ENCODE peak calls at places on chromosomes 13 and 19, in four cellular contexts. G is Peyer's patch, A is H1, Q is esophagus squamous epithelium. E is an unnamed sample.

GRCh38 chr19:16429759-16430091 is 42.0 kb downstream of the EPS15L1 start:
- DNase-seq in G (no peak), A (no peak), Q (no peak), E (no peak)

GRCh38 chr19:45591004-45591637 is 6.5 kb upstream of the OPA3 start:
- DNase-seq in G (peak), A (peak), Q (no peak), E (peak)

GRCh38 chr19:572891-573825 is 762 bp downstream of the BSG start:
- DNase-seq in G (peak), A (no peak), Q (no peak), E (peak)

GRCh38 chr19:12828494-12828893 is 5.9 kb downstream of the RTBDN start:
- DNase-seq in G (peak), A (peak), Q (no peak), E (peak)

GRCh38 chr19:512548-513365 is 5.5 kb downstream of the TPGS1 start:
- DNase-seq in G (no peak), A (peak), Q (no peak), E (no peak)

GRCh38 chr19:41917676-41918075 is 10.6 kb downstream of the ERFL start:
- DNase-seq in G (no peak), A (no peak), Q (no peak), E (no peak)

GRCh38 chr13:35512271-35512920 is 35.9 kb upstream of the MAB21L1 start:
- DNase-seq in G (no peak), A (no peak), Q (no peak), E (no peak)

GRCh38 chr19:22832031-22832762 is at the start of gene ZNF723:
- DNase-seq in G (no peak), A (no peak), Q (no peak), E (no peak)

GRCh38 chr19:43525836-43526771 is 897 bp downstream of the ETHE1 start:
- DNase-seq in G (peak), A (peak), Q (no peak), E (no peak)

GRCh38 chr19:42325896-42326771 is 699 bp downstream of the MEGF8 start:
- DNase-seq in G (no peak), A (no peak), Q (no peak), E (peak)

GRCh38 chr13:89977203-89977602 is 1370.3 kb upstream of the MIR17HG start:
- DNase-seq in G (no peak), A (no peak), Q (no peak), E (no peak)

GRCh38 chr19:34345934-34346333 is 19.1 kb upstream of the GPI start:
- DNase-seq in G (peak), A (peak), Q (no peak), E (peak)

GRCh38 chr13:95509521-95510315 is 42.8 kb upstream of the CLDN10 start:
- DNase-seq in G (no peak), A (no peak), Q (no peak), E (no peak)

GRCh38 chr13:95704510-95704909 is 27.6 kb downstream of the DNAJC3 start:
- DNase-seq in G (no peak), A (no peak), Q (no peak), E (no peak)

GRCh38 chr13:40315416-40316064 is 350.9 kb downstream of the FOXO1 start:
- DNase-seq in G (peak), A (no peak), Q (no peak), E (no peak)

GRCh38 chr13:41465215-41465907 is 8.0 kb downstream of the RGCC start:
- DNase-seq in G (peak), A (no peak), Q (peak), E (no peak)

GRCh38 chr13:20227730-20228129 is 4.4 kb downstream of the GJB6 start:
- DNase-seq in G (no peak), A (no peak), Q (no peak), E (no peak)

GRCh38 chr13:30051531-30052060 is 201.2 kb upstream of the UBL3 start:
- DNase-seq in G (no peak), A (no peak), Q (no peak), E (no peak)

GRCh38 chr13:102597029-102598015 is 536 bp downstream of the TPP2 start:
- DNase-seq in G (peak), A (no peak), Q (no peak), E (peak)

GRCh38 chr13:73816702-73817101 is 317.5 kb downstream of the KLF12 start:
- DNase-seq in G (no peak), A (no peak), Q (no peak), E (no peak)

GRCh38 chr19:36421749-36422481 is 3.5 kb upstream of the ZFP82 start:
- DNase-seq in G (no peak), A (no peak), Q (no peak), E (no peak)

DNA sequence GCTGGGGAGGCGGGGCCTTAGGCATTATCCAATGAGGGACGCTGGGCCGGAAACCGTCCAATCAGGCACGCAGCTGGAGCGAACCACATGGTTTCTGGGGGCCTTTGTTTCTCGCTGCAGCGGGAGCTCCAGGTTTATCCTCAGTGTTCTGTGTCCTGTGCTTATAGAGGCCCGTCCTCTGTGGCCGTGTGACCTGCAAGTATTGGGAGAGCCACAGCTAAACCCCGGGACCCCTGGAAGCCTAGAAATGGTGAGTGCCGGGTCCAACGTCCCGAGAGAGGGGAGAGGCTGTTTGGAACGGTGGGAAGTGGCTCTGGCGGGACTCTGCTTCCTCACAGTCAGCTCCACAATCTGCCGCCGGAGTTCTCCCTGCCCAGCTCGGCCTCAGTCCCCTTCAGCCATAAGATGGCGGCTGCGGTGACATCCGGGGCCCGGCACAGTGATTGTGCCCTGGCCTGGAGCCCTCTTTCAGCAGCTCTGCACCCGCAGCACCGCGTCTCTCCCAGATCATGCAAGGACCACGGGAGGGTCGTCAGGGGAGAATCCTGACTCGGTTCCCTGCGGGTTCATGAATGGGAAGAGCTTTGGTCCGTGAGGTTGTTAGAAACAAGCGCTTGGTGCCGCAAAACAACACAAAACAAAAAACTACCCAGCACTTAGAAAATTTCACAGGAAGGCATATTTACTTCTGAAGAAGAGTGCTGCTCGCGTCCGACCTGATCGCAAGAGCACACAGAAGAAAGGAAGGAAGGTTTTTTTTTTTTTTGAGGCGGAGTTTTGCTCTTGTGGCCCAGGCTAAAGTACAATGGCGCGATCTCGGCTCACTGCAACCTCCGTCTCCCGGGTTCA is at the start of gene ZNF253:
- DNase-seq in G (peak), A (peak), Q (peak), E (peak)
- TF ChIP-seq POLR2A in G (peak), A (peak), Q (peak), E (peak)

GRCh38 chr19:11201791-11202190 is 4.4 kb upstream of the KANK2 start:
- DNase-seq in G (no peak), A (no peak), Q (no peak), E (no peak)
- H3K27ac ChIP-seq in G (peak), A (no peak), Q (no peak), E (no peak)

GRCh38 chr19:2977001-2977685 is at the start of gene TLE6:
- DNase-seq in G (peak), A (peak), Q (peak), E (peak)
- TF ChIP-seq POLR2A in G (no peak), A (no peak), Q (no peak), E (no peak)

GRCh38 chr13:39269004-39269403 is 230.7 kb downstream of the NHLRC3 start:
- DNase-seq in G (no peak), A (no peak), Q (no peak), E (no peak)

GRCh38 chr13:39266426-39266825 is 228.2 kb downstream of the NHLRC3 start:
- DNase-seq in G (no peak), A (no peak), Q (no peak), E (no peak)

GRCh38 chr13:39263531-39263930 is 225.3 kb downstream of the NHLRC3 start:
- DNase-seq in G (no peak), A (no peak), Q (no peak), E (no peak)

GRCh38 chr13:39269411-39269810 is 231.2 kb downstream of the NHLRC3 start:
- DNase-seq in G (no peak), A (no peak), Q (no peak), E (no peak)

DNA sequence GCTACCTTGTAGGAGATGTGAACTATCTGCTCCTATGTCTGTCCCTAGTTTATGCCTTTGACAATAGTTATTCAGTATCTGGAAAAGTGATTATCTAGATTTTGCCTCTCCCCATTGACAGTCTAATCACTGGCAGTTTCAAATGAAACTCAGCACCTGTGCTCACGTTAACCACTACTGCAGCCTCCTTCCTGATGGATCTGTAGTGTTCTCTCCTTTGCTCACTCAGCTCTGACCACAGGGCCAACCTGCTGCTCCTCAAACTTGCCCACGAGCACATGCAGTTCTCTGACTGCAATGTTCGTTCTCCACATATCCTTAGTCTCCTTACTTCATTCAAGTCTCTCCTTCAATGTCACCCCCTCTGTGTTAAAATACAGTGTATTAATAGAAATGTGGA is 230.1 kb downstream of the NHLRC3 start:
- DNase-seq in G (no peak), A (no peak), Q (no peak), E (no peak)
- H3K27ac ChIP-seq in G (no peak), A (no peak), Q (no peak), E (no peak)

GRCh38 chr19:28502879-28503734 is 709.8 kb downstream of the UQCRFS1 start:
- DNase-seq in G (no peak), A (no peak), Q (no peak), E (no peak)

GRCh38 chr19:28504139-28504538 is 708.8 kb downstream of the UQCRFS1 start:
- DNase-seq in G (no peak), A (no peak), Q (no peak), E (no peak)

GRCh38 chr19:28505134-28505533 is 707.8 kb downstream of the UQCRFS1 start:
- DNase-seq in G (no peak), A (no peak), Q (no peak), E (no peak)

GRCh38 chr19:28505933-28506332 is 707.0 kb downstream of the UQCRFS1 start:
- DNase-seq in G (no peak), A (no peak), Q (no peak), E (no peak)

DNA sequence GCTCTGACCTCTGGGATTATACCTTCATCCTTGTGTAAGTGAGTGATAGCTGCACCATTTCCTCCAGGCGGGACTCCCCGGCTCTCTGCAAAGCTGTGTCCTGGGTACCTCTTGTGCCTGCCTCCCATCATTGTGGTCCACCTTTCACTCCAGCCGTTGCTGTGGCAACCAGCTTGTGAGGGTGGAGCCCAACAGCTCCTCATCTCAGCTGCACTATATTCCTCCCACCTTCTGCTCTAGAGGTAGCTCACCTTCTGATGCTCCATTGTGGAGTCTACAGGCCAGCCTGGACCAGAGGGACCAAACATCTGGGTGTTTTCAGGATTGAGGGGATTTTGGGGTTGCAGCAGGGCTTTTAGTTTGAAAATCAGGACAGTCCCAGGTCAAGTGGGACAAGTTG is 708.2 kb downstream of the UQCRFS1 start:
- DNase-seq in G (no peak), A (no peak), Q (no peak), E (no peak)
- TF ChIP-seq POLR2A in G (no peak), A (no peak), Q (no peak), E (no peak)

GRCh38 chr19:49923055-49924003 is 5.7 kb upstream of the ATF5 start:
- DNase-seq in G (peak), A (no peak), Q (no peak), E (peak)
- H3K27ac ChIP-seq in G (no peak), A (no peak), Q (peak), E (peak)

GRCh38 chr13:25352230-25352629 is 19.5 kb upstream of the ATP8A2 start:
- DNase-seq in G (no peak), A (no peak), Q (no peak), E (no peak)

GRCh38 chr13:25353344-25353743 is 18.4 kb upstream of the ATP8A2 start:
- DNase-seq in G (no peak), A (no peak), Q (no peak), E (no peak)

GRCh38 chr13:25347156-25347555 is 24.6 kb upstream of the ATP8A2 start:
- DNase-seq in G (no peak), A (no peak), Q (no peak), E (no peak)

GRCh38 chr13:25354377-25354776 is 17.4 kb upstream of the ATP8A2 start:
- DNase-seq in G (no peak), A (no peak), Q (no peak), E (no peak)

DNA sequence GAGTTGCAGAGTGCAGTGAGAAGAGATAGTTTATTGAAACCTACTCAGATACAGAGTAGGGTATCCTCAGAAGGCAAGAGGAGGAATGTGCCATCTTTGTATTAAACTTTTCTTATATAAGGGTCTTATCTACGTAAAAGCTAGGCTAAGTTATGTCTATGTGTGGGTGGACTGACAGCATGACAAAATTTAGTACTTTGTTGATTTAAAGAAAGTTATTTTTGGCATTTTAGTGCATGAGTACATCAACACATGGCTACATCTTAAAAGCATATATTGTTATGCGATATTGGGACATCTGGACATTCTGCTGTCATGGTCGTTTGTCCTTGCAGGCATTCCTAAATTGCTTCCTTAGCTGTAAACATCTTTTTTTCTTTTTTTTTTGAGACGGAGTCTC is 19.0 kb upstream of the ATP8A2 start:
- DNase-seq in G (no peak), A (no peak), Q (no peak), E (no peak)
- TF ChIP-seq POLR2A in G (no peak), A (no peak), Q (no peak), E (no peak)

GRCh38 chr13:51825681-51826254 is 19.2 kb downstream of the TMEM272 start:
- DNase-seq in G (no peak), A (no peak), Q (no peak), E (no peak)

GRCh38 chr13:51827254-51827653 is 17.7 kb downstream of the TMEM272 start:
- DNase-seq in G (no peak), A (no peak), Q (no peak), E (no peak)

GRCh38 chr13:51823861-51824260 is 19.9 kb upstream of the DHRS12 start:
- DNase-seq in G (no peak), A (no peak), Q (no peak), E (no peak)

GRCh38 chr13:51825165-51825592 is 19.8 kb downstream of the TMEM272 start:
- DNase-seq in G (no peak), A (no peak), Q (no peak), E (no peak)

GRCh38 chr13:51826606-51827005 is 18.4 kb downstream of the TMEM272 start:
- DNase-seq in G (no peak), A (no peak), Q (no peak), E (no peak)
- H3K27ac ChIP-seq in G (no peak), A (no peak), Q (peak), E (no peak)

DNA sequence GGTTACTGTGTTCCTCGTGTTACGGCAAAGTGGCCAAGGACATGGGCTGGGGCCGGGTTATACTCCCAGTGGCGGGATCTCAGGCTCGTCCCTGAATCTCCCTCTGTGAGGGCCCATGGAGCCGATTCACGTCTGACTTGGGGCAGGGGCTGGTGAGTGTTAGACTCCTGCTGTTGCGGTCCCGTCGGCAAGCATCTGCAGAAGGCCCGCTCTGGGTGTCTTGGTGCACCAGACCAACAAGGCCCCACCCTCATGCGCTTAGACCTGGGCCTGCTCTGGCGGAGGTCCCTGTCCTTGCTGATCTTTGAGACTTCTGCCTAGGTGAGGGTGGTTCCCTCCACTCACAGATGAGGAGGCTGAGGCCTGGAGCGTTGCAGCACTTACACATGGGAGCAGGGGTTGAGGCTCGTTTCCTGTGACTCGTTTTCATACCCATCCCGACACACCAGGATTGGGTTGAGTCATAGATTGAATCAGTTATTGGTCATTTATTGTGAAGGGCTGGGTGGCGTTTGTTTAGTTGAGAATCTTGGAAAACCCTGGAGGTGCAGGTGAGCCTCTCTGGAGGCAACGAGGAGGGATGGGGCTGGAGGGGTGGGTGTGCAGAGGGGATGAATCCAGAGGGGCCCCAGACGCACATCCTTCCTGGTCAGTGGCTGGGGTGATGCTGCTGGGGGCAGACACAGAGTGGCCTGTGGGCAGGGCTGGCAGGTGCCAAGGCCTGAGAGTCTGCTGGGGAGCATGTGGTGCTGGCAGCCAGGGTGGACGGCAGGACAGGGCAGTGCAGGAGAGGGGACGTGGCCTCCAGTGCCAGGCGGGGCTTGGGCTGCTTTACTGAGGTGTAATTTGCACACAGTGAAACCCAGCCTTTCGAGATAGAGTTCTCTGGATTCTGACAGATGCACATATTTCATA is 4.6 kb downstream of the EPN1 start:
- DNase-seq in G (no peak), A (no peak), Q (no peak), E (no peak)
- TF ChIP-seq POLR2A in G (no peak), A (no peak), Q (no peak), E (no peak)

DNA sequence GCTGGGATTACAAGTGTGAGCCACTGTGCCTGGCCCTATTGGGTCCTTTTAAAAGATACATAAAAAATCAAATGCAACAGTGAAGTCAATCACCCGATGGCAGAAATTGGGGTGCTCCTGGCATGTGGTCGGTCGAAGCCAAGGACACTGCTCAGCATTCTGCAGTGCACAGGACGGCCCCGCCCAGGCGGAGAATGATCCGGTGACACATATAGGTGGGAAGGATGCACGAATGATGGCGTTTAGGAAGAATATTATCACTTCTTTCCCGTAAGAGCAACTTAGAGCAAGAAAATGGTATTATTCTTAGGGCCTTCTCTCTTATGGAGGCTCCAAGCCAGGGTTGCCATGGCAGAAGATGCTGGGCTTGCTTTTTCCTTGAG is 3.2 kb upstream of the GP6 start:
- DNase-seq in G (no peak), A (no peak), Q (no peak), E (no peak)
- H3K27ac ChIP-seq in G (no peak), A (no peak), Q (no peak), E (no peak)